ENCODE peak calls at places on chromosomes 7 and 10, in six cellular contexts. G is mesendoderm; Z is chondrocyte; D is KG1; I is effector memory CD8-positive, alpha-beta T cell; A is T-helper 2 cell. N is an unnamed sample.

GRCh38 chr7:19362099-19362498 is 216.9 kb upstream of the FERD3L start:
- DNase-seq in I (no peak), A (no peak), D (no peak), Z (no peak), G (no peak), N (no peak)

GRCh38 chr10:68202965-68203358 is 29.0 kb downstream of the ATOH7 start:
- DNase-seq in G (no peak), D (no peak), Z (no peak), I (no peak), A (no peak), N (no peak)

GRCh38 chr10:91347529-91347928 is 62.6 kb upstream of the HECTD2 start:
- DNase-seq in I (no peak), D (no peak), A (no peak), G (no peak), Z (no peak), N (no peak)

GRCh38 chr10:20993387-20994170 is 96.5 kb upstream of the NEBL start:
- DNase-seq in I (no peak), D (no peak), G (no peak), Z (no peak), A (no peak), N (no peak)

GRCh38 chr10:17075975-17076374 is 53.6 kb downstream of the CUBN start:
- DNase-seq in D (no peak), G (no peak), I (no peak), Z (no peak), A (no peak), N (no peak)

GRCh38 chr7:34236057-34236456 is 330.7 kb downstream of the BMPER start:
- DNase-seq in D (no peak), I (no peak), A (no peak), Z (no peak), G (no peak), N (no peak)

GRCh38 chr10:30510184-30510931 is 76.4 kb downstream of the MAP3K8 start:
- DNase-seq in D (no peak), Z (no peak), A (no peak), G (no peak), I (no peak), N (no peak)

GRCh38 chr10:26725837-26726727 is 28.6 kb downstream of the PDSS1 start:
- DNase-seq in A (peak; percentile 38), G (peak; percentile 35), Z (no peak), D (peak; percentile 44), I (peak; percentile 20), N (peak; percentile 50)

GRCh38 chr7:28533731-28534531 is 121.6 kb downstream of the CREB5 start:
- DNase-seq in D (no peak), Z (no peak), I (no peak), A (no peak), G (no peak), N (no peak)

GRCh38 chr10:21173964-21174669 is 277.0 kb upstream of the NEBL start:
- DNase-seq in I (no peak), D (no peak), G (peak; percentile 77), Z (no peak), A (no peak), N (peak; percentile 88)

GRCh38 chr10:62812672-62813439 is 3.3 kb downstream of the EGR2 start:
- DNase-seq in A (no peak), Z (no peak), I (no peak), D (no peak), G (no peak), N (no peak)

GRCh38 chr7:132251327-132251659 is 325.0 kb downstream of the PLXNA4 start:
- DNase-seq in A (no peak), G (peak; percentile 22), I (no peak), D (no peak), Z (no peak), N (peak; percentile 58)

GRCh38 chr10:44951827-44952226 is 7.8 kb upstream of the RASSF4 start:
- DNase-seq in A (no peak), D (no peak), I (no peak), Z (no peak), G (no peak), N (no peak)

GRCh38 chr7:106485031-106485551 is 175.9 kb downstream of the CCDC71L start:
- DNase-seq in I (no peak), D (no peak), Z (no peak), A (no peak), G (no peak), N (no peak)

GRCh38 chr10:5576154-5576748 is 51.5 kb downstream of the CALML3 start:
- DNase-seq in G (no peak), D (no peak), I (no peak), A (no peak), Z (peak; percentile 38), N (no peak)

GRCh38 chr10:121332829-121333765 is 265.1 kb downstream of the FGFR2 start:
- DNase-seq in Z (no peak), A (no peak), D (no peak), I (no peak), G (no peak), N (no peak)

GRCh38 chr7:101829374-101829773 is 11.9 kb downstream of the CUX1 start:
- DNase-seq in I (no peak), Z (peak; percentile 52), A (no peak), G (no peak), D (no peak), N (no peak)

GRCh38 chr10:89269822-89270483 is 18.4 kb upstream of the LIPA start:
- DNase-seq in I (no peak), D (no peak), G (no peak), A (no peak), Z (no peak), N (no peak)

GRCh38 chr10:31888442-31888841 is 40.2 kb downstream of the ARHGAP12 start:
- DNase-seq in A (no peak), G (no peak), Z (no peak), D (no peak), I (no peak), N (no peak)

GRCh38 chr7:14717711-14718304 is 184.7 kb downstream of the DGKB start:
- DNase-seq in I (no peak), D (peak; percentile 4), A (no peak), Z (no peak), G (peak; percentile 14), N (no peak)

GRCh38 chr7:18464830-18465229 is 30.7 kb upstream of the HDAC9 start:
- DNase-seq in A (no peak), D (no peak), Z (no peak), I (no peak), G (no peak), N (no peak)

GRCh38 chr10:28411648-28412047 is 108.8 kb upstream of the MPP7 start:
- DNase-seq in Z (no peak), G (no peak), A (no peak), I (no peak), D (no peak), N (no peak)

GRCh38 chr10:33791295-33791694 is 456.8 kb upstream of the NRP1 start:
- DNase-seq in D (no peak), A (no peak), Z (no peak), I (no peak), G (no peak), N (no peak)

GRCh38 chr7:45469103-45469502 is 105.1 kb upstream of the ADCY1 start:
- DNase-seq in G (no peak), A (no peak), I (no peak), Z (no peak), D (no peak), N (no peak)

GRCh38 chr7:20393021-20394015 is 62.6 kb downstream of the ITGB8 start:
- DNase-seq in A (no peak), Z (no peak), G (no peak), I (no peak), D (no peak), N (no peak)

GRCh38 chr10:69057261-69057950 is 30.5 kb upstream of the SRGN start:
- DNase-seq in Z (no peak), D (peak; percentile 65), G (no peak), A (no peak), I (no peak), N (peak; percentile 57)

GRCh38 chr10:28774051-28774995 is 97.0 kb downstream of the BAMBI start:
- DNase-seq in D (no peak), I (no peak), G (peak; percentile 79), A (no peak), Z (no peak), N (no peak)

GRCh38 chr7:121449304-121449703 is 53.2 kb upstream of the FAM3C start:
- DNase-seq in Z (no peak), A (no peak), D (no peak), G (no peak), I (no peak), N (no peak)